ENCODE peak calls at places on chromosome 5, in five cellular contexts. J is MM.1S, X is mammary epithelial cell, Q is Caco-2, B is WTC11. H is an unnamed sample.

GRCh38 chr5:113505181-113505580 is 8.3 kb upstream of the YTHDC2 start:
- DNase-seq in X (peak), B (no peak), Q (no peak), J (no peak), H (no peak)

GRCh38 chr5:118891252-118891651 is 97.1 kb downstream of the DTWD2 start:
- DNase-seq in Q (no peak), X (no peak), J (no peak), B (no peak), H (no peak)

GRCh38 chr5:5572983-5573797 is 150.7 kb downstream of the ICE1 start:
- DNase-seq in B (no peak), Q (no peak), X (no peak), J (no peak), H (no peak)

GRCh38 chr5:154466671-154467070 is 11.4 kb downstream of the HAND1 start:
- DNase-seq in X (no peak), Q (no peak), B (no peak), J (no peak), H (no peak)

GRCh38 chr5:94192658-94193391 is 425.6 kb downstream of the KIAA0825 start:
- DNase-seq in B (no peak), J (no peak), Q (no peak), X (no peak), H (peak)

GRCh38 chr5:66989286-66989685 is 207.3 kb downstream of the CD180 start:
- DNase-seq in B (no peak), X (peak), J (no peak), Q (no peak), H (no peak)

GRCh38 chr5:35354751-35355150 is 124.5 kb upstream of the PRLR start:
- DNase-seq in J (no peak), Q (no peak), X (no peak), B (no peak), H (no peak)

GRCh38 chr5:150801117-150801927 is 22.8 kb downstream of the SMIM3 start:
- DNase-seq in J (peak), B (no peak), X (peak), Q (no peak), H (peak)

GRCh38 chr5:60668715-60669304 is 31.2 kb downstream of the DEPDC1B start:
- DNase-seq in J (peak), X (peak), B (no peak), Q (no peak), H (peak)

GRCh38 chr5:157477814-157478494 is 17.9 kb downstream of the NIPAL4 start:
- DNase-seq in B (no peak), X (no peak), J (no peak), Q (no peak), H (no peak)

GRCh38 chr5:95935553-95936100 is 26.0 kb downstream of the ELL2 start:
- DNase-seq in B (no peak), J (no peak), X (peak), Q (no peak), H (no peak)

GRCh38 chr5:134577022-134577795 is 51.7 kb downstream of the JADE2 start:
- DNase-seq in B (no peak), X (peak), Q (no peak), J (no peak), H (no peak)

GRCh38 chr5:33008751-33009418 is 297.8 kb downstream of the NPR3 start:
- DNase-seq in X (peak), B (peak), J (no peak), Q (no peak), H (no peak)
- TF ChIP-seq CTCF in X (no peak), B (no peak), J (no peak), Q (no peak), H (no peak)

GRCh38 chr5:179147991-179148702 is 88.0 kb downstream of the ZNF354C start:
- DNase-seq in Q (no peak), J (no peak), B (no peak), X (no peak), H (no peak)
- TF ChIP-seq CTCF in Q (no peak), J (no peak), B (no peak), X (no peak), H (no peak)

DNA sequence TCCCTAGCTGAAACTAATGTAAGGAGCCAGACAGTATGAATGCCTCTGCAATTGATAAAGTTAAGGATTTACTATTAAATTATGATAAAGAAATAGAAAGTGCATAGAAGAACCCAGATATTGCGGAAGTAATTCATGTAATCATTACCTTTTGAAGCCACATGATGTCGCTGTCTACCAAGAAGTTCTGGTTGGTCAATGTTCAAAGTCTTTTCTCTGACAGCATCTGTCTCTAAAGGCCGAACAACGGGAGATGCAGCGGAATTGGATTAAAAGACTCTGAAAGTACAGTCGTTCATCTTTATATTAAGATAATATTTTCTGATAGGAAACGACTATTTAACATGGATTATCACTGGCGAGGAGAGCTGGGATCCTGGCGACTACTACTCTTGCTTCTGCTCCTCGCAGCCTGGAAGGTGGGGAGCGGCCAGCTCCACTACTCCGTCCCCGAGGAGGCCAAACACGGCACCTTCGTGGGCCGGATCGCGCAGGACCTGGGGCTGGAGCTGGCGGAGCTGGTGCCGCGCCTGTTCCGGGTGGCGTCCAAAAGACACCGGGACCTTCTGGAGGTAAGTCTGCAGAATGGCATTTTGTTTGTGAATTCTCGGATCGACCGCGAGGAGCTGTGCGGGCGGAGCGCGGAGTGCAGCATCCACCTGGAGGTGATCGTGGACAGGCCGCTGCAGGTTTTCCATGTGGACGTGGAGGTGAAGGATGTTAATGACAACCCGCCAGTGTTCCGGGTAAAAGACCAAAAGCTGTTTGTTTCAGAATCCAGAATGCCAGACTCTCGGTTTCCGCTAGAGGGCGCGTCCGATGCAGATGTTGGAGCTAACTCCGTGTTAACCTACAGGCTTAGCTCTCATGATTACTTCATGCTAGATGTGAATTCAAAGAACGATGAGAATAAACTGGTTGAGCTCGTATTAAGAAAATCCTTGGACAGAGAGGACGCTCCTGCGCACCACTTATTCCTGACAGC is at the start of gene PCDHA8:
- DNase-seq in B (peak), J (peak), X (no peak), Q (no peak), H (no peak)
- TF ChIP-seq CTCF in B (peak), J (peak), X (peak), Q (no peak), H (no peak)

GRCh38 chr5:135831439-135832262 is 2.8 kb upstream of the SLC25A48 start:
- DNase-seq in Q (no peak), B (no peak), X (no peak), J (no peak), H (no peak)

GRCh38 chr5:135829681-135830383 is 4.6 kb upstream of the SLC25A48 start:
- DNase-seq in B (peak), X (peak), J (peak), Q (peak), H (peak)

GRCh38 chr5:135829179-135829578 is 5.3 kb upstream of the SLC25A48 start:
- DNase-seq in J (no peak), X (no peak), Q (no peak), B (no peak), H (no peak)

GRCh38 chr5:135832263-135832555 is 2.3 kb upstream of the SLC25A48 start:
- DNase-seq in B (no peak), Q (no peak), X (no peak), J (no peak), H (no peak)

DNA sequence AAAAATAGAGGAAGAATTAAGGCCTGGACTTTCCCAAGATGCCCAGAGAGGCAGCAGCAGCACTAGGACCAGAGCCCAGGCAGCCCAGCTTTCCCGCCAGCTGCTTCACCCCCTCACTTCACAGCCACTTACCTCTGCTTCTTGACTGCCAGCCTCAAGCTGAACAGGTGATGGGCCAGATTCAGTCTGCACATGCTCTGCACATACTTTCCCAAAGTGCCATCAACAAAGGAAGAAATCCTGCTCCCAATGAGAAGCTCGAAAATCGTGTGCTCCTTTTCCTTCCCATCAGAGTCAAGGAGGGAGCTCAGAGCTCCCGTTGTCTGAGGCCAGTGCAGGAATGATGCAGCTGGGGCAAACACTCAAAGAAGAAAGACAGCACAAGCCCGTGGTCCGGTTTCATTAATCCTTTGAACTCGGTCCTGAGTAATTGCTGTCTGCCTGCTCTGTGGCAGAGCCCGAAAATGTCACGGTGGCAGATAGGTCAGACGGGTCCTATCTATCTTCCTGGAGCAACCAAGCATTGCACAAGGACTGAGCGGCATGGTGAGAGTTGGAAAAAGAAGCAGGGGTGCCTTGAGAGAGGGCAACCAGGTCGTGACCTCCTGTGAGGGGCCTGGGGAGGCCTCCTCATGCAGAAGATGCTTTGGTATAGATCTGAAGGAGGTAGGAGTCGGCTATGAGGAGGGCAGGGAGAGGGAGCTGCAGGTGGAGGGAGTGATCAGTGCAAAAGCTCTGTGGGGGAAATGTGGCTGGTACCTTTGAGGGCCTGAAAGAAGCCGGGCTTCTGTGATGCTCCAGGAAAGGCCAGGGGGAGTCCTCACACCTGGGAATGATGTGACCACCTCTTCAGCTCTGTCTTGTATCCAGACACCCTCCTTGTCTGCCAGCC is 3.8 kb upstream of the SLC25A48 start:
- DNase-seq in B (no peak), J (no peak), Q (no peak), X (no peak), H (no peak)
- TF ChIP-seq CTCF in B (no peak), J (no peak), Q (no peak), X (no peak), H (no peak)

GRCh38 chr5:40834849-40835787 is at the start of gene RPL37:
- DNase-seq in X (peak), J (peak), Q (peak), B (peak), H (peak)
- TF ChIP-seq CTCF in X (no peak), J (no peak), Q (no peak), B (no peak), H (no peak)

DNA sequence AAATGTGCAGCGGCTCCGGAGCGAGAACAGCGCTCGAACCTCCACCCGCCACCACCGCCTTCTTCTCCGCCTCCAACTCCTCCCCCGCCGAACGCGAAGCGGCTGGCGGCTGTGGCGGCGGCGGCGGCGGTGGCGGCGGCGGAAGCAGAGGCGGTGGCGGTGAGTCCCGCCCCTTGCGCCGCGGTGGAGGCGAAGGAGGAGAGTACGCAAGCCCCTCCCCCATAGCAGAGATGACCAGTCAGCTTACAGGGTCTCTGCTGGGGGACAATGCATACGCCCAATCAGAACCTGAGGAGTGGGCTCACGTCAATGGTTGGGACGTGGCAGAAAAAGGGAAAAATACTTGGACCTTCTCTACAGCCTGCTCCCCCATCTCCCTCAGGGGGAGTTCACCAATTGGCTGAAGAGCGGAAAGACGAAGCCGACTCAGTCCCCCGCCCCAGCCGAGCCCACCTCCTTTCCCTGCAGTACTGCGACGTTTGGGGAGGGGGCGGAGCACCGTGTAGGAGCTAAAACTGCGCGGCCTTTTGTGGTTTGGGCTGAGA is at the start of gene PJA2:
- DNase-seq in J (peak), X (peak), B (peak), Q (peak), H (peak)
- TF ChIP-seq CTCF in J (peak), X (peak), B (no peak), Q (peak), H (no peak)

GRCh38 chr5:110435207-110435606 is 291.3 kb downstream of the TMEM232 start:
- DNase-seq in Q (no peak), B (no peak), J (no peak), X (no peak), H (no peak)

GRCh38 chr5:110440058-110440457 is 286.4 kb downstream of the TMEM232 start:
- DNase-seq in J (no peak), X (no peak), Q (no peak), B (no peak), H (no peak)

GRCh38 chr5:110439280-110439679 is 287.2 kb downstream of the TMEM232 start:
- DNase-seq in Q (no peak), J (no peak), B (no peak), X (no peak), H (no peak)

GRCh38 chr5:110442856-110443255 is 283.6 kb downstream of the TMEM232 start:
- DNase-seq in Q (no peak), J (no peak), X (no peak), B (no peak), H (no peak)

DNA sequence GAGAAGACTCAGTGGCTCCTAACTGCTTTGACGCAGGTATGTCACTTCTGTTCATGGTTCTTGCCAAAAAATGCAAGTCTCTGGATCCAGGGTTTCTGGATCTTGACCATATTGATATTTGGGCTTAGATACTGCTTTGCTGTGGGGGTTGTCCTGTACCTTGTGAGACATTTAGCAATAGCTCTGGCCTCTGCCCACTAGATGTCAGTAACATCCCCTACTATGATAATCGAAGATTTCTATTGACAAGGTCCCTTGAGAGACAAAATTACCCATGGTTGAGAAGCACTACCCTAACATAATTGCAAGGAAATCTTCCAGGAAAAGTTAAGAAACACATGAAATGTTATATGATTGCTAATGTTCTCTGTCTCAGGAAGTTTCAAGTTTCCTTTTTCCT is 285.4 kb downstream of the TMEM232 start:
- DNase-seq in B (peak), X (peak), J (peak), Q (no peak), H (no peak)
- TF ChIP-seq CTCF in B (no peak), X (peak), J (peak), Q (peak), H (peak)